ENCODE peak calls at places on chromosome 18, in ten cellular contexts. J is MG63; Y is CD8-positive, alpha-beta memory T cell; S is GM20000; M is EH; N is chondrocyte; Q is A549; G is Kasumi-1; X is amygdala; E is effector CD4-positive, alpha-beta T cell. H is an unnamed sample.

GRCh38 chr18:55302337-55302833 is 285.6 kb downstream of the TCF4 start:
- DNase-seq in E (no peak), S (no peak), Q (no peak), N (no peak), X (no peak), G (no peak), Y (no peak), M (peak), J (peak), H (no peak)

GRCh38 chr18:79846936-79847557 is 49.3 kb downstream of the KCNG2 start:
- DNase-seq in Q (no peak), J (no peak), S (no peak), E (no peak), G (no peak), M (no peak), N (peak), Y (no peak), X (no peak), H (no peak)

GRCh38 chr18:26386421-26386820 is 160.2 kb downstream of the TAF4B start:
- DNase-seq in X (no peak), S (no peak), E (no peak), M (peak), Y (no peak), N (no peak), G (no peak), J (no peak), Q (no peak), H (no peak)

GRCh38 chr18:58254873-58255511 is 211.0 kb downstream of the NEDD4L start:
- DNase-seq in N (no peak), G (no peak), S (no peak), X (no peak), Y (no peak), M (peak), E (no peak), J (peak), Q (no peak), H (no peak)

GRCh38 chr18:13260114-13260926 is 41.8 kb downstream of the LDLRAD4 start:
- DNase-seq in S (no peak), Y (no peak), E (no peak), X (no peak), N (no peak), J (no peak), Q (no peak), M (peak), G (peak), H (no peak)

GRCh38 chr18:50410894-50411293 is 36.0 kb downstream of the SKA1 start:
- DNase-seq in Y (no peak), S (no peak), E (no peak), J (no peak), M (peak), N (no peak), X (no peak), Q (no peak), G (no peak), H (no peak)

GRCh38 chr18:2856499-2856898 is 9.7 kb downstream of the EMILIN2 start:
- DNase-seq in M (peak), N (no peak), G (no peak), X (no peak), J (no peak), Q (no peak), E (no peak), S (no peak), Y (peak), H (no peak)

GRCh38 chr18:5515007-5515744 is 28.6 kb downstream of the EPB41L3 start:
- DNase-seq in S (no peak), M (no peak), J (no peak), Y (no peak), G (peak), X (no peak), N (no peak), E (no peak), Q (no peak), H (no peak)

GRCh38 chr18:8484951-8485350 is 124.3 kb upstream of the RAB12 start:
- DNase-seq in J (no peak), M (no peak), N (no peak), E (no peak), G (no peak), X (no peak), S (no peak), Y (no peak), Q (no peak), H (peak)

GRCh38 chr18:79598885-79599175 is 80.8 kb upstream of the CTDP1 start:
- DNase-seq in Q (no peak), G (no peak), M (no peak), J (no peak), S (no peak), X (no peak), Y (no peak), N (peak), E (no peak), H (no peak)

GRCh38 chr18:73688161-73688560 is 459.5 kb downstream of the FBXO15 start:
- DNase-seq in N (no peak), M (peak), E (no peak), G (no peak), Q (no peak), Y (no peak), S (no peak), X (no peak), J (no peak), H (no peak)

GRCh38 chr18:5951515-5952081 is 56.3 kb upstream of the TMEM200C start:
- DNase-seq in E (no peak), J (no peak), S (no peak), Q (no peak), X (no peak), Y (no peak), M (no peak), G (no peak), N (no peak), H (no peak)

GRCh38 chr18:56727399-56727798 is 76.2 kb downstream of the WDR7 start:
- DNase-seq in G (no peak), S (no peak), M (no peak), J (no peak), X (no peak), N (no peak), Q (no peak), E (no peak), Y (no peak), H (no peak)

GRCh38 chr18:25306671-25307070 is 45.3 kb downstream of the ZNF521 start:
- DNase-seq in J (no peak), S (no peak), Q (no peak), Y (no peak), N (no peak), M (no peak), E (no peak), G (no peak), X (no peak), H (no peak)

GRCh38 chr18:21194871-21195771 is 46.9 kb upstream of the GREB1L start:
- DNase-seq in Y (peak), G (peak), E (no peak), Q (peak), X (no peak), N (no peak), M (peak), J (no peak), S (peak), H (no peak)

GRCh38 chr18:38944446-38945024 is 1378.9 kb upstream of the CELF4 start:
- DNase-seq in Q (no peak), E (no peak), S (no peak), G (no peak), N (peak), M (no peak), Y (no peak), J (no peak), X (no peak), H (no peak)

GRCh38 chr18:61502472-61502871 is 169.2 kb downstream of the CDH20 start:
- DNase-seq in N (no peak), X (no peak), E (no peak), J (peak), Q (peak), M (peak), Y (no peak), S (peak), G (peak), H (no peak)

GRCh38 chr18:76459687-76460350 is 35.2 kb downstream of the ZNF516 start:
- DNase-seq in Y (no peak), J (peak), S (peak), G (no peak), M (peak), E (no peak), Q (peak), X (no peak), N (no peak), H (peak)

GRCh38 chr18:48792141-48792540 is 158.6 kb downstream of the SMAD7 start:
- DNase-seq in Q (no peak), X (no peak), S (no peak), J (no peak), G (no peak), M (no peak), N (peak), E (no peak), Y (no peak), H (no peak)

GRCh38 chr18:54995421-54995820 is 36.2 kb upstream of the CCDC68 start:
- DNase-seq in G (no peak), E (no peak), S (no peak), N (no peak), J (no peak), Q (no peak), M (peak), X (no peak), Y (no peak), H (no peak)

GRCh38 chr18:65458871-65459270 is 291.9 kb upstream of the CDH7 start:
- DNase-seq in X (no peak), Q (no peak), E (no peak), Y (no peak), N (no peak), M (no peak), S (no peak), G (no peak), J (no peak), H (no peak)

GRCh38 chr18:59616501-59616900 is 80.7 kb downstream of the CCBE1 start:
- DNase-seq in S (no peak), X (no peak), Q (no peak), J (peak), G (no peak), E (no peak), M (no peak), N (no peak), Y (no peak), H (no peak)

GRCh38 chr18:53421869-53422268 is 802.6 kb downstream of the MBD2 start:
- DNase-seq in N (no peak), G (no peak), X (no peak), Q (no peak), E (no peak), Y (no peak), J (no peak), M (no peak), S (no peak), H (no peak)

GRCh38 chr18:79986726-79987125 is 1.6 kb downstream of the TXNL4A start:
- DNase-seq in S (no peak), J (peak), E (no peak), Q (no peak), N (no peak), G (no peak), M (peak), Y (no peak), X (no peak), H (no peak)

GRCh38 chr18:35407871-35408481 is 30.8 kb upstream of the ZNF396 start:
- DNase-seq in M (peak), X (no peak), E (peak), S (peak), G (peak), Y (peak), Q (peak), J (peak), N (no peak), H (no peak)

GRCh38 chr18:57569133-57569532 is 17.4 kb downstream of the FECH start:
- DNase-seq in E (no peak), S (no peak), Y (no peak), G (no peak), N (no peak), X (no peak), M (no peak), Q (no peak), J (no peak), H (no peak)

GRCh38 chr18:80068571-80069272 is 34.5 kb downstream of the RBFA start:
- DNase-seq in N (no peak), G (no peak), E (no peak), S (no peak), M (no peak), X (no peak), Q (no peak), J (no peak), Y (no peak), H (no peak)

GRCh38 chr18:59488899-59489298 is 129.8 kb upstream of the LMAN1 start:
- DNase-seq in J (no peak), X (no peak), Q (no peak), N (no peak), E (no peak), M (no peak), G (no peak), S (peak), Y (no peak), H (no peak)

GRCh38 chr18:48582946-48583345 is 44.1 kb downstream of the CTIF start:
- DNase-seq in M (no peak), E (no peak), G (no peak), J (no peak), Y (no peak), Q (no peak), X (no peak), S (no peak), N (no peak), H (no peak)

GRCh38 chr18:9638886-9639285 is 24.5 kb upstream of the PPP4R1 start:
- DNase-seq in G (no peak), E (no peak), S (no peak), M (no peak), J (no peak), X (no peak), N (no peak), Y (no peak), Q (no peak), H (no peak)

GRCh38 chr18:8081872-8082553 is 514.9 kb downstream of the PTPRM start:
- DNase-seq in N (no peak), M (no peak), S (no peak), Y (no peak), G (no peak), X (no peak), Q (no peak), J (no peak), E (no peak), H (no peak)

GRCh38 chr18:23578067-23578705 is 8.1 kb downstream of the NPC1 start:
- DNase-seq in X (no peak), G (no peak), N (no peak), S (no peak), Y (no peak), Q (no peak), M (no peak), E (no peak), J (no peak), H (no peak)

GRCh38 chr18:39742015-39742466 is 2176.4 kb upstream of the CELF4 start:
- DNase-seq in Y (no peak), J (no peak), N (no peak), S (no peak), Q (no peak), E (no peak), X (no peak), M (no peak), G (no peak), H (no peak)

GRCh38 chr18:32274307-32274706 is 84.5 kb downstream of the MEP1B start:
- DNase-seq in G (no peak), E (no peak), Q (no peak), Y (no peak), J (no peak), S (no peak), M (no peak), N (no peak), X (no peak), H (no peak)

GRCh38 chr18:21117385-21118135 is 5.9 kb upstream of the ROCK1 start:
- DNase-seq in G (peak), Y (no peak), X (no peak), N (no peak), S (no peak), E (no peak), M (peak), J (peak), Q (no peak), H (no peak)

GRCh38 chr18:8264861-8265411 is 344.3 kb upstream of the RAB12 start:
- DNase-seq in N (no peak), M (peak), G (no peak), S (no peak), J (no peak), Y (no peak), E (no peak), X (no peak), Q (no peak), H (no peak)